ENCODE peak calls at places on chromosomes 5 and 9, in eight cellular contexts. One of them, this sample, is unnamed. For H3K27me3, the result is how much of the 10 kb centered on the place peaks cover.

GRCh38 chr5:148343603-148344230 is 8.4 kb downstream of the SPINK9 start:
- DNase-seq in brain microvascular endothelial cell: no peak
- DNase-seq in right cardiac atrium: no peak
- DNase-seq in lower lobe of right lung: no peak
- DNase-seq in GM23248: no peak
- DNase-seq in CD8-positive, alpha-beta T cell: no peak
- DNase-seq in pancreas: no peak
- DNase-seq in aorta: no peak
- DNase-seq in this sample: no peak

GRCh38 chr5:157594237-157594636 is 18.7 kb upstream of the ADAM19 start:
- DNase-seq in lower lobe of right lung: no peak
- DNase-seq in right cardiac atrium: no peak
- DNase-seq in pancreas: no peak
- DNase-seq in brain microvascular endothelial cell: no peak
- DNase-seq in aorta: no peak
- DNase-seq in CD8-positive, alpha-beta T cell: no peak
- DNase-seq in GM23248: no peak
- DNase-seq in this sample: no peak

GRCh38 chr5:67476531-67476930 is 279.9 kb upstream of the CD180 start:
- DNase-seq in GM23248: peak
- DNase-seq in pancreas: no peak
- DNase-seq in right cardiac atrium: no peak
- DNase-seq in brain microvascular endothelial cell: no peak
- DNase-seq in aorta: no peak
- DNase-seq in CD8-positive, alpha-beta T cell: no peak
- DNase-seq in lower lobe of right lung: no peak
- DNase-seq in this sample: no peak

GRCh38 chr9:95465115-95465514 is 51.7 kb downstream of the PTCH1 start:
- DNase-seq in CD8-positive, alpha-beta T cell: no peak
- DNase-seq in pancreas: no peak
- DNase-seq in GM23248: no peak
- DNase-seq in lower lobe of right lung: no peak
- DNase-seq in brain microvascular endothelial cell: no peak
- DNase-seq in aorta: no peak
- DNase-seq in right cardiac atrium: no peak
- DNase-seq in this sample: no peak

GRCh38 chr9:114178756-114179450 is 23.6 kb downstream of the COL27A1 start:
- DNase-seq in aorta: peak
- DNase-seq in lower lobe of right lung: peak
- DNase-seq in CD8-positive, alpha-beta T cell: no peak
- DNase-seq in brain microvascular endothelial cell: no peak
- DNase-seq in pancreas: peak
- DNase-seq in right cardiac atrium: no peak
- DNase-seq in GM23248: no peak
- DNase-seq in this sample: no peak

GRCh38 chr5:113186061-113186460 is 209.5 kb downstream of the DCP2 start:
- DNase-seq in lower lobe of right lung: no peak
- DNase-seq in GM23248: no peak
- DNase-seq in brain microvascular endothelial cell: no peak
- DNase-seq in CD8-positive, alpha-beta T cell: no peak
- DNase-seq in pancreas: no peak
- DNase-seq in aorta: no peak
- DNase-seq in right cardiac atrium: no peak
- DNase-seq in this sample: no peak

GRCh38 chr9:106697799-106698591 is 165.0 kb upstream of the ZNF462 start:
- DNase-seq in lower lobe of right lung: peak
- DNase-seq in aorta: peak
- DNase-seq in GM23248: peak
- DNase-seq in brain microvascular endothelial cell: peak
- DNase-seq in right cardiac atrium: peak
- DNase-seq in pancreas: peak
- DNase-seq in CD8-positive, alpha-beta T cell: no peak
- DNase-seq in this sample: peak

GRCh38 chr9:121599186-121599871 is 52.1 kb upstream of the DAB2IP start:
- DNase-seq in GM23248: peak
- DNase-seq in lower lobe of right lung: peak
- DNase-seq in brain microvascular endothelial cell: no peak
- DNase-seq in pancreas: peak
- DNase-seq in aorta: peak
- DNase-seq in right cardiac atrium: peak
- DNase-seq in CD8-positive, alpha-beta T cell: no peak
- DNase-seq in this sample: no peak

GRCh38 chr5:143204474-143205246 is 198.8 kb downstream of the NR3C1 start:
- DNase-seq in aorta: no peak
- DNase-seq in GM23248: peak
- DNase-seq in lower lobe of right lung: no peak
- DNase-seq in right cardiac atrium: no peak
- DNase-seq in pancreas: no peak
- DNase-seq in CD8-positive, alpha-beta T cell: no peak
- DNase-seq in brain microvascular endothelial cell: no peak
- DNase-seq in this sample: no peak

GRCh38 chr5:89534331-89534730 is 651.3 kb upstream of the MEF2C start:
- DNase-seq in right cardiac atrium: no peak
- DNase-seq in pancreas: no peak
- DNase-seq in brain microvascular endothelial cell: no peak
- DNase-seq in aorta: no peak
- DNase-seq in CD8-positive, alpha-beta T cell: no peak
- DNase-seq in GM23248: peak
- DNase-seq in lower lobe of right lung: no peak
- DNase-seq in this sample: no peak

GRCh38 chr5:176784218-176785165 is 25.9 kb upstream of the UNC5A start:
- DNase-seq in lower lobe of right lung: no peak
- DNase-seq in right cardiac atrium: no peak
- DNase-seq in pancreas: no peak
- DNase-seq in CD8-positive, alpha-beta T cell: no peak
- DNase-seq in GM23248: peak
- DNase-seq in aorta: no peak
- DNase-seq in brain microvascular endothelial cell: peak
- DNase-seq in this sample: peak

GRCh38 chr5:76196886-76197489 is 113.8 kb downstream of the SV2C start:
- DNase-seq in GM23248: no peak
- DNase-seq in pancreas: no peak
- DNase-seq in aorta: no peak
- DNase-seq in CD8-positive, alpha-beta T cell: no peak
- DNase-seq in right cardiac atrium: no peak
- DNase-seq in lower lobe of right lung: no peak
- DNase-seq in brain microvascular endothelial cell: no peak
- DNase-seq in this sample: no peak

GRCh38 chr5:73039082-73039481 is 81.3 kb upstream of the TMEM171 start:
- DNase-seq in GM23248: peak
- DNase-seq in right cardiac atrium: no peak
- DNase-seq in brain microvascular endothelial cell: no peak
- DNase-seq in pancreas: no peak
- DNase-seq in CD8-positive, alpha-beta T cell: no peak
- DNase-seq in aorta: no peak
- DNase-seq in lower lobe of right lung: no peak
- DNase-seq in this sample: no peak

GRCh38 chr9:90774682-90775081 is 26.9 kb upstream of the SYK start:
- DNase-seq in GM23248: no peak
- DNase-seq in pancreas: no peak
- DNase-seq in right cardiac atrium: no peak
- DNase-seq in CD8-positive, alpha-beta T cell: no peak
- DNase-seq in aorta: no peak
- DNase-seq in brain microvascular endothelial cell: no peak
- DNase-seq in lower lobe of right lung: no peak
- DNase-seq in this sample: no peak

GRCh38 chr9:132994410-132995120 is 16.1 kb downstream of the GFI1B start:
- DNase-seq in lower lobe of right lung: peak
- DNase-seq in aorta: no peak
- DNase-seq in GM23248: peak
- DNase-seq in pancreas: no peak
- DNase-seq in right cardiac atrium: no peak
- DNase-seq in CD8-positive, alpha-beta T cell: no peak
- DNase-seq in brain microvascular endothelial cell: peak
- DNase-seq in this sample: no peak

GRCh38 chr5:127634007-127634406 is 14.9 kb upstream of the CTXN3 start:
- DNase-seq in right cardiac atrium: no peak
- DNase-seq in aorta: no peak
- DNase-seq in GM23248: no peak
- DNase-seq in CD8-positive, alpha-beta T cell: no peak
- DNase-seq in brain microvascular endothelial cell: no peak
- DNase-seq in lower lobe of right lung: no peak
- DNase-seq in pancreas: no peak
- DNase-seq in this sample: no peak

GRCh38 chr5:75167345-75167744 is 69.3 kb downstream of the ANKRD31 start:
- DNase-seq in lower lobe of right lung: no peak
- DNase-seq in GM23248: peak
- DNase-seq in brain microvascular endothelial cell: peak
- DNase-seq in aorta: no peak
- DNase-seq in pancreas: no peak
- DNase-seq in CD8-positive, alpha-beta T cell: no peak
- DNase-seq in right cardiac atrium: no peak
- DNase-seq in this sample: no peak

GRCh38 chr9:92359380-92360007 is 33.7 kb downstream of the CENPP start:
- DNase-seq in lower lobe of right lung: no peak
- DNase-seq in aorta: no peak
- DNase-seq in GM23248: no peak
- DNase-seq in pancreas: no peak
- DNase-seq in brain microvascular endothelial cell: no peak
- DNase-seq in right cardiac atrium: no peak
- DNase-seq in CD8-positive, alpha-beta T cell: no peak
- DNase-seq in this sample: no peak

GRCh38 chr5:181219262-181220177 is 3.6 kb upstream of the TRIM41 start:
- DNase-seq in right cardiac atrium: no peak
- DNase-seq in GM23248: no peak
- DNase-seq in aorta: no peak
- DNase-seq in brain microvascular endothelial cell: no peak
- DNase-seq in lower lobe of right lung: no peak
- DNase-seq in CD8-positive, alpha-beta T cell: no peak
- DNase-seq in pancreas: no peak
- DNase-seq in this sample: no peak

GRCh38 chr9:128412120-128412790 is 8.4 kb upstream of the CERCAM start:
- DNase-seq in CD8-positive, alpha-beta T cell: no peak
- DNase-seq in brain microvascular endothelial cell: peak
- DNase-seq in pancreas: no peak
- DNase-seq in right cardiac atrium: no peak
- DNase-seq in GM23248: peak
- DNase-seq in lower lobe of right lung: peak
- DNase-seq in aorta: no peak
- DNase-seq in this sample: no peak

GRCh38 chr9:128415222-128415621 is 5.4 kb upstream of the CERCAM start:
- DNase-seq in aorta: no peak
- DNase-seq in CD8-positive, alpha-beta T cell: no peak
- DNase-seq in brain microvascular endothelial cell: no peak
- DNase-seq in lower lobe of right lung: no peak
- DNase-seq in pancreas: no peak
- DNase-seq in right cardiac atrium: no peak
- DNase-seq in GM23248: no peak
- DNase-seq in this sample: no peak

GRCh38 chr9:128416432-128417019 is 4.1 kb upstream of the CERCAM start:
- DNase-seq in right cardiac atrium: no peak
- DNase-seq in GM23248: no peak
- DNase-seq in aorta: no peak
- DNase-seq in pancreas: no peak
- DNase-seq in brain microvascular endothelial cell: no peak
- DNase-seq in CD8-positive, alpha-beta T cell: no peak
- DNase-seq in lower lobe of right lung: no peak
- DNase-seq in this sample: no peak

GRCh38 chr9:128416014-128416413 is 4.6 kb upstream of the CERCAM start:
- DNase-seq in CD8-positive, alpha-beta T cell: no peak
- DNase-seq in right cardiac atrium: no peak
- DNase-seq in aorta: no peak
- DNase-seq in pancreas: no peak
- DNase-seq in GM23248: no peak
- DNase-seq in brain microvascular endothelial cell: no peak
- DNase-seq in lower lobe of right lung: no peak
- DNase-seq in this sample: no peak

DNA sequence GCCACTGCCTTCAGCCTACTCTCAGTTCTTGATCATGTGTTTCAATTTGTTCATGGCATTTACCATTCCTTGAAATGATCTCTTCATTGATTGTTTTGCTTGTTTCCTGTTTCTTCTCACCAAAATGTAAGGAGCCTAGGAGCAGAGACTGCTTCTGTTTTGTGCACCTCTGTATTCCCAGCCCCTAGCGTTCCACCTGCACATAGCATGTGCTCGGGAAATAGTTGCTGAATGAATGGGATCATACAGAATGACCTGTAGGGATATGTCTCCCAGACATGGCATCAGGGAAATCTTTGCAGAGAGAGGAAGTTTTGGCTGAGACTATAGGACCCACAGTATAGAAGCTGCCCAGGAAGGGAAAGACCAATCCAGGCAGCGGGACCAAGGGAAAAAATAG is 6.2 kb upstream of the CERCAM start:
- DNase-seq in pancreas: no peak
- DNase-seq in aorta: no peak
- DNase-seq in lower lobe of right lung: no peak
- DNase-seq in CD8-positive, alpha-beta T cell: no peak
- DNase-seq in GM23248: no peak
- DNase-seq in right cardiac atrium: no peak
- DNase-seq in brain microvascular endothelial cell: no peak
- DNase-seq in this sample: no peak
- H3K27me3 ChIP-seq in pancreas: under half
- H3K27me3 ChIP-seq in aorta: under half
- H3K27me3 ChIP-seq in lower lobe of right lung: half or more
- H3K27me3 ChIP-seq in CD8-positive, alpha-beta T cell: under half
- H3K27me3 ChIP-seq in GM23248: under half
- H3K27me3 ChIP-seq in right cardiac atrium: under half
- H3K27me3 ChIP-seq in brain microvascular endothelial cell: under half
- H3K27me3 ChIP-seq in this sample: under half

GRCh38 chr5:115297043-115297442 is 589 bp upstream of the CCDC112 start:
- DNase-seq in lower lobe of right lung: no peak
- DNase-seq in CD8-positive, alpha-beta T cell: no peak
- DNase-seq in aorta: no peak
- DNase-seq in right cardiac atrium: no peak
- DNase-seq in pancreas: no peak
- DNase-seq in brain microvascular endothelial cell: no peak
- DNase-seq in GM23248: peak
- DNase-seq in this sample: no peak
- H3K4me3 ChIP-seq in lower lobe of right lung: peak
- H3K4me3 ChIP-seq in CD8-positive, alpha-beta T cell: no peak
- H3K4me3 ChIP-seq in aorta: peak
- H3K4me3 ChIP-seq in right cardiac atrium: peak
- H3K4me3 ChIP-seq in pancreas: peak
- H3K4me3 ChIP-seq in brain microvascular endothelial cell: peak
- H3K4me3 ChIP-seq in GM23248: no peak
- H3K4me3 ChIP-seq in this sample: peak

DNA sequence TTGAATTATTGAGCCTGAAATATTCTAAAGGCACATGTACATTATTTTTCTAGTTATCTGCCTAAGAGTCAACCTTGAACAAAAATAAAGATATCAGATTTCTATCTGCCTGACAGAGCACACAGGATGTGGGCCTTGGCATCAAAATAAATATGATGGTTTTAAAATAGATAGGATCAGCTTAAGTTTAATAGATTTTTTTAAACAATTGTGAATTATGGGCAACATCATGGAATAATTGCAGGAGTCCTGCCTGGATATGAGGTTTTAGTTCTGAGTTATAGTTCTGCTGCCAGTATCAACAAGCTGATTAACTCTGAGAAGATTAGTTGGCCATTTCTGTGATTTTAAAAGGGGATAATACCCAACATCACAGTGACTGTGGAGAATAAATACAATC is 107.0 kb upstream of the PCA3 start:
- DNase-seq in brain microvascular endothelial cell: no peak
- DNase-seq in lower lobe of right lung: no peak
- DNase-seq in pancreas: no peak
- DNase-seq in CD8-positive, alpha-beta T cell: no peak
- DNase-seq in aorta: no peak
- DNase-seq in GM23248: no peak
- DNase-seq in right cardiac atrium: no peak
- DNase-seq in this sample: no peak
- H3K27me3 ChIP-seq in brain microvascular endothelial cell: under half
- H3K27me3 ChIP-seq in lower lobe of right lung: under half
- H3K27me3 ChIP-seq in pancreas: under half
- H3K27me3 ChIP-seq in CD8-positive, alpha-beta T cell: under half
- H3K27me3 ChIP-seq in aorta: under half
- H3K27me3 ChIP-seq in GM23248: under half
- H3K27me3 ChIP-seq in right cardiac atrium: under half
- H3K27me3 ChIP-seq in this sample: under half

GRCh38 chr9:107712390-107712789 is 222.8 kb upstream of the KLF4 start:
- DNase-seq in aorta: no peak
- DNase-seq in brain microvascular endothelial cell: peak
- DNase-seq in GM23248: peak
- DNase-seq in CD8-positive, alpha-beta T cell: no peak
- DNase-seq in pancreas: no peak
- DNase-seq in right cardiac atrium: no peak
- DNase-seq in lower lobe of right lung: no peak
- DNase-seq in this sample: no peak
- H3K4me3 ChIP-seq in aorta: no peak
- H3K4me3 ChIP-seq in brain microvascular endothelial cell: no peak
- H3K4me3 ChIP-seq in GM23248: no peak
- H3K4me3 ChIP-seq in CD8-positive, alpha-beta T cell: no peak
- H3K4me3 ChIP-seq in pancreas: no peak
- H3K4me3 ChIP-seq in right cardiac atrium: no peak
- H3K4me3 ChIP-seq in lower lobe of right lung: no peak
- H3K4me3 ChIP-seq in this sample: no peak